ENCODE peak calls at places on chromosomes 11 and 22, in seven cellular contexts. O, Z, J, K, S, F and T are unnamed samples.

GRCh38 chr11:106276859-106277436 is 199.5 kb downstream of the AASDHPPT start:
- DNase-seq in J (peak; percentile 4), K (no peak), Z (no peak), S (peak; percentile 20), F (no peak), O (no peak), T (no peak)

GRCh38 chr11:107750313-107750712 is 38.5 kb upstream of the SLN start:
- DNase-seq in F (no peak), J (no peak), K (no peak), O (no peak), S (no peak), Z (no peak), T (no peak)

GRCh38 chr11:96113100-96113710 is 189.3 kb upstream of the MTMR2 start:
- DNase-seq in Z (no peak), F (no peak), S (no peak), J (peak; percentile 77), K (no peak), O (no peak), T (no peak)

GRCh38 chr11:132718711-132719641 is 813.3 kb downstream of the OPCML start:
- DNase-seq in S (no peak), Z (no peak), K (peak; percentile 17), F (no peak), O (no peak), J (peak; percentile 8), T (no peak)

GRCh38 chr11:126564588-126564987 is 209.1 kb downstream of the ST3GAL4 start:
- DNase-seq in O (no peak), J (no peak), F (no peak), K (no peak), S (no peak), Z (no peak), T (no peak)

GRCh38 chr11:126155402-126156187 is 55.9 kb downstream of the RPUSD4 start:
- DNase-seq in Z (no peak), J (no peak), K (no peak), S (no peak), O (no peak), F (no peak), T (no peak)

GRCh38 chr11:88410056-88410455 is 72.5 kb upstream of the CTSC start:
- DNase-seq in F (no peak), J (no peak), Z (no peak), K (no peak), O (no peak), S (no peak), T (no peak)

GRCh38 chr11:2289859-2290258 is 11.9 kb downstream of the C11orf21 start:
- DNase-seq in Z (no peak), O (no peak), S (no peak), K (no peak), J (no peak), F (no peak), T (no peak)

GRCh38 chr22:38843716-38844660 is at the start of gene NPTXR:
- DNase-seq in F (no peak), J (peak; percentile 31), K (no peak), S (peak; percentile 75), O (no peak), Z (no peak), T (peak; percentile 30)

GRCh38 chr11:34302046-34302921 is 55.5 kb downstream of the ABTB2 start:
- DNase-seq in O (no peak), S (no peak), Z (no peak), K (no peak), J (peak; percentile 98), F (no peak), T (no peak)

GRCh38 chr11:19589567-19590260 is 122.9 kb upstream of the NAV2 start:
- DNase-seq in Z (no peak), S (no peak), O (no peak), K (no peak), J (no peak), F (no peak), T (no peak)
- H3K27ac ChIP-seq in Z (no peak overlapping the region), S (no peak overlapping the region), O (no peak overlapping the region), K (no peak overlapping the region), J (no peak overlapping the region), F (no peak overlapping the region), T (no peak overlapping the region)

DNA sequence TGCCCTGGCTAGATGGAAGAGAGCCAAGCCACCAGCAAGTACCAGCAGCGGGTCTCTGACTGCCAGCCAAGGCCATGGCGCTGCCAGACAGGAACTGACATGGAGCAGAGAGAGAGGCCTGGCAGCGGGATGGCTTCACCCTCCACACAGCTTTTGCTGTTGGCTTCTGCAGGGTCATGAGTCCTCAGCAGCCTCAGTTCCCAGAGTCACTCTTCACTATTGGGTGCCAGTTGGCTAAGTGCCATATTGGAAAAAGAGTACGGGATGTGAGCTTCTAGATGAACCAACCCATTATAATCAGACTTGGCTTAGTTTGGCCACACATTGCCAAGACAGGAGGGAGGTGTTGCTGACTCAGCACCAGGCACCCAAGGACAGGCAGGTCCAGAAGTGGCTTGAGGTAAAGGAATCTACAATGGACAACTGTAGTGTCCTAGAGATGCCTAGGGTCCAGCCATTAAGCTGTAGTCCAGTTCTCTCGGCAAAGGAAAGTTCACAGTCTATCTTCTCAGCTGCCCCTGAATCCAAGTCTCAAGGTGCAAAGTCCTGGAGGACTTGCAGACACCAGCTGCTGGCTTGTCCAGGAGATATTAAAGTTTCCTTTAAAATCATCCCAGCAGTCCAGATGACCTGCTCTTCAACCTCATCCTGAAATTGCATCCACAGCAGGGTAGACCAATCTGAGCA is 40.7 kb upstream of the POU2AF1 start:
- DNase-seq in K (no peak), S (no peak), Z (no peak), F (no peak), O (no peak), J (no peak), T (no peak)
- H3K27ac ChIP-seq in K (no peak overlapping the region), S (no peak overlapping the region), Z (no peak overlapping the region), F (no peak overlapping the region), O (no peak overlapping the region), J (no peak overlapping the region), T (no peak overlapping the region)

GRCh38 chr11:75563501-75563977 is 1.5 kb downstream of the SERPINH1 start:
- DNase-seq in S (no peak), F (no peak), O (no peak), K (no peak), Z (no peak), J (no peak), T (no peak)

GRCh38 chr11:75560644-75561043 is 1.4 kb upstream of the SERPINH1 start:
- DNase-seq in Z (no peak), J (peak; percentile 45), O (no peak), K (no peak), S (no peak), F (no peak), T (no peak)

GRCh38 chr11:75562048-75562835 is at the start of gene SERPINH1:
- DNase-seq in S (peak; percentile 79), J (peak; percentile 84), O (peak; percentile 89), K (peak; percentile 90), Z (peak; percentile 94), F (peak; percentile 93), T (peak; percentile 47)

GRCh38 chr11:75562836-75563484 is 907 bp downstream of the SERPINH1 start:
- DNase-seq in O (no peak), F (no peak), K (no peak), S (peak; percentile 48), Z (no peak), J (peak; percentile 56), T (no peak)

GRCh38 chr11:75561426-75562047 is 516 bp upstream of the SERPINH1 start:
- DNase-seq in O (no peak), F (no peak), Z (no peak), K (no peak), S (no peak), J (no peak), T (no peak)
- H3K27ac ChIP-seq in O (peak overlapping the region; percentile 94), F (peak overlapping the region; percentile 99), Z (peak overlapping the region; percentile 96), K (peak overlapping the region; percentile 94), S (peak overlapping the region; percentile 67), J (peak overlapping the region; percentile 96), T (peak overlapping the region; percentile 64)

DNA sequence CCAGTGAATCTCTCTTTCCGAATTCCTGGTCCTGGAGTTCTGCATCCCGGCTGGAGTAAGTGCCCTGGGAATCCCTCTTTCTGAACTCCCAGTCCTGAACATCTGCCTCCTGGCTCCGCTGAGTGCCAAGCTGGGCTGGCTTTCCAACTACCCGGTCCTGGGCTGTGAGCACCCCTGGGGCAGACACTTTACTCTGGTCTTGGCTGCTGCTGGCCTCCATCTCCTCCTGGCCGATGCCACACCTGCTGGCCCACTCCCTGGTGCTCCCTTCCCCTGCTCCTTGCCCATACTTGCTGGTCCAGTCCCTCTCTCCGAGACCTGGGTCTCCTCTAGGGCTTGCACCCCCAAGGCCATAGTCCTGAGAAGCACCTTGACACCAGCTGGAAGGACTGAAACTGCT is 14.7 kb downstream of the TNKS1BP1 start:
- DNase-seq in O (no peak), J (no peak), F (peak; percentile 60), K (no peak), Z (peak; percentile 76), S (no peak), T (no peak)
- H3K27ac ChIP-seq in O (peak overlapping the region; percentile 83), J (peak overlapping the region; percentile 97), F (peak overlapping the region; percentile 78), K (peak overlapping the region; percentile 87), Z (peak overlapping the region; percentile 93), S (no peak overlapping the region), T (no peak overlapping the region)

GRCh38 chr11:65833297-65834030 is at the start of gene SNX32:
- DNase-seq in S (peak; percentile 95), Z (peak; percentile 98), K (peak; percentile 97), J (peak; percentile 90), O (peak; percentile 94), F (peak; percentile 97), T (peak; percentile 90)
- H3K27ac ChIP-seq in S (peak within 1 kb of the TSS; percentile 88), Z (no peak within 1 kb of the TSS), K (no peak within 1 kb of the TSS), J (peak within 1 kb of the TSS; percentile 28), O (peak within 1 kb of the TSS; percentile 24), F (no peak within 1 kb of the TSS), T (peak within 1 kb of the TSS; percentile 66)